ENCODE peak calls at places on chromosome 20, in five cellular contexts. R, Z, Y, B and M are unnamed samples. For H3K4me1 and H4K20me1, the result is how much of the 10 kb centered on the place peaks cover.

GRCh38 chr20:52295556-52295955 is 104.0 kb upstream of the ZFP64 start:
- DNase-seq in R (peak), Y (no peak), B (peak), Z (peak), M (no peak)

GRCh38 chr20:46272389-46273047 is 35.8 kb downstream of the CDH22 start:
- DNase-seq in R (no peak), Z (no peak), Y (no peak), B (no peak), M (no peak)

GRCh38 chr20:57627972-57628650 is 7.9 kb upstream of the ZBP1 start:
- DNase-seq in R (peak), Z (peak), Y (no peak), B (peak), M (no peak)

GRCh38 chr20:23229989-23230388 is 120.6 kb upstream of the NXT1 start:
- DNase-seq in B (no peak), R (no peak), Z (no peak), Y (no peak), M (no peak)

GRCh38 chr20:13990465-13990864 is at the start of gene SEL1L2:
- DNase-seq in B (no peak), Z (no peak), R (no peak), Y (no peak), M (no peak)

GRCh38 chr20:60352580-60352979 is 394.4 kb downstream of the CDH26 start:
- DNase-seq in B (no peak), Y (no peak), R (no peak), Z (no peak), M (no peak)

GRCh38 chr20:18638768-18639167 is 50.9 kb downstream of the DTD1 start:
- DNase-seq in B (peak), R (peak), Z (no peak), Y (no peak), M (no peak)

GRCh38 chr20:59136027-59136426 is 27.6 kb upstream of the ZNF831 start:
- DNase-seq in R (no peak), Y (no peak), Z (no peak), B (no peak), M (no peak)

GRCh38 chr20:31860431-31861345 is 9.6 kb downstream of the DUSP15 start:
- DNase-seq in Y (no peak), B (no peak), Z (no peak), R (peak), M (peak)

GRCh38 chr20:57860576-57860975 is 150.8 kb upstream of the PMEPA1 start:
- DNase-seq in B (no peak), Y (no peak), R (no peak), Z (no peak), M (no peak)

GRCh38 chr20:35286077-35286898 is 1.7 kb upstream of the EIF6 start:
- DNase-seq in Y (no peak), R (no peak), B (no peak), Z (no peak), M (peak)

GRCh38 chr20:45924391-45925261 is 9.9 kb upstream of the PCIF1 start:
- DNase-seq in R (peak), B (peak), Y (no peak), Z (peak), M (peak)

GRCh38 chr20:33865761-33866160 is 54.6 kb downstream of the CHMP4B start:
- DNase-seq in R (no peak), Y (no peak), Z (no peak), B (no peak), M (no peak)

GRCh38 chr20:51388227-51388626 is 154.3 kb downstream of the NFATC2 start:
- DNase-seq in Z (no peak), Y (no peak), R (peak), B (peak), M (no peak)

GRCh38 chr20:46512943-46513844 is at the start of gene ZNF334:
- DNase-seq in B (peak), R (peak), Z (peak), Y (no peak), M (peak)

GRCh38 chr20:48607544-48607865 is 220.3 kb downstream of the PREX1 start:
- DNase-seq in B (no peak), Z (no peak), R (no peak), Y (no peak), M (no peak)

GRCh38 chr20:50242863-50243609 is 52.4 kb downstream of the CEBPB start:
- DNase-seq in Y (no peak), B (no peak), Z (no peak), R (no peak), M (peak)

GRCh38 chr20:34143951-34144350 is 31.9 kb upstream of the EIF2S2 start:
- DNase-seq in R (peak), Z (no peak), B (peak), Y (no peak), M (no peak)

GRCh38 chr20:45782890-45783289 is 8.8 kb downstream of the WFDC3 start:
- DNase-seq in Z (no peak), R (peak), B (peak), Y (no peak), M (no peak)

GRCh38 chr20:36925234-36925633 is 26.3 kb downstream of the SAMHD1 start:
- DNase-seq in R (no peak), B (no peak), Y (no peak), Z (no peak), M (no peak)

GRCh38 chr20:36927704-36928103 is 23.8 kb downstream of the SAMHD1 start:
- DNase-seq in Z (no peak), B (no peak), Y (no peak), R (no peak), M (no peak)

GRCh38 chr20:36924167-36925045 is 27.1 kb downstream of the SAMHD1 start:
- DNase-seq in Y (no peak), R (no peak), B (no peak), Z (no peak), M (no peak)

GRCh38 chr20:36929290-36929689 is 22.2 kb downstream of the SAMHD1 start:
- DNase-seq in Z (peak), B (peak), Y (no peak), R (peak), M (peak)

DNA sequence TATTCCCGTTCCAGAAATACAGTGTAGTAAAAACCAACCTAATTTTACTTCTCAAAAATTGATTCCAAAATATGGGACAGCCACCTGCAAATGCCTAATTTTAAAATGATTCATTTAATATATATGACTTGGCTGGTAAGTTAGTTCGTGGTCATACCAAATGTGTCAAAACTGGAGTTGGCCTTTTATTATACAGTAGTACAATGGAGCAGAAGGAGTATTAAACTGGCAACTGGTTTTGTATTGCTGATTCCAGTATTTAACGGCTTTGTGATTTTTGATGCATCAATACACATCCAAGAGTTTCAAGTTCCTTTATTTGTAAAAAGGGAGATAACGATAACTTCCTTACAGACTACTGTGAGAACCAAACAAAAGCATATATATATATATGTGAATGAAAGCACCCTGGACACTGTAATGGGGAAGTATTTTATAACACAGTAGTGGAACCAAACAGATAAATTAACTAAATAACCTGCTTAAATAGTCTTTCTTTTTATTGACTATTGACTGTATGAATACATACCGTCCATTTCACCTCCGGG is 24.8 kb downstream of the SAMHD1 start:
- DNase-seq in Z (no peak), B (no peak), Y (no peak), R (no peak), M (no peak)
- H3K4me1 ChIP-seq in Z (under half), B (under half), Y (under half), R (under half), M (under half)

GRCh38 chr20:41509316-41509715 is 108.9 kb downstream of the CHD6 start:
- DNase-seq in Z (no peak), R (no peak), B (no peak), Y (no peak), M (no peak)
- H4K20me1 ChIP-seq in Z (under half), R (under half), B (under half), Y (under half), M (under half)

GRCh38 chr20:39399463-39399862 is 437.3 kb downstream of the DHX35 start:
- DNase-seq in Z (no peak), B (no peak), Y (no peak), R (no peak), M (no peak)
- H3K4me1 ChIP-seq in Z (under half), B (under half), Y (under half), R (under half), M (under half)

GRCh38 chr20:63555661-63556381 is 1.9 kb downstream of the FNDC11 start:
- DNase-seq in Z (no peak), Y (no peak), R (no peak), B (no peak), M (no peak)
- H4K20me1 ChIP-seq in Z (under half), Y (under half), R (under half), B (under half), M (under half)

GRCh38 chr20:25087186-25087929 is 5.4 kb upstream of the VSX1 start:
- DNase-seq in Y (no peak), B (no peak), R (no peak), Z (no peak), M (no peak)
- H3K4me1 ChIP-seq in Y (under half), B (under half), R (under half), Z (under half), M (under half)

GRCh38 chr20:41598719-41599118 is 19.5 kb downstream of the CHD6 start:
- DNase-seq in Y (no peak), R (no peak), B (no peak), Z (no peak), M (no peak)
- H4K20me1 ChIP-seq in Y (under half), R (under half), B (under half), Z (under half), M (half or more)

GRCh38 chr20:38828514-38829295 is 23.2 kb downstream of the PPP1R16B start:
- DNase-seq in Y (no peak), R (no peak), Z (no peak), B (no peak), M (no peak)

GRCh38 chr20:38829296-38829875 is 23.9 kb downstream of the PPP1R16B start:
- DNase-seq in B (no peak), R (no peak), Z (no peak), Y (no peak), M (no peak)

GRCh38 chr20:38831995-38832620 is 26.6 kb downstream of the PPP1R16B start:
- DNase-seq in R (no peak), B (no peak), Y (no peak), Z (no peak), M (no peak)

GRCh38 chr20:38831049-38831691 is 25.7 kb downstream of the PPP1R16B start:
- DNase-seq in B (no peak), R (no peak), Y (no peak), Z (no peak), M (no peak)

DNA sequence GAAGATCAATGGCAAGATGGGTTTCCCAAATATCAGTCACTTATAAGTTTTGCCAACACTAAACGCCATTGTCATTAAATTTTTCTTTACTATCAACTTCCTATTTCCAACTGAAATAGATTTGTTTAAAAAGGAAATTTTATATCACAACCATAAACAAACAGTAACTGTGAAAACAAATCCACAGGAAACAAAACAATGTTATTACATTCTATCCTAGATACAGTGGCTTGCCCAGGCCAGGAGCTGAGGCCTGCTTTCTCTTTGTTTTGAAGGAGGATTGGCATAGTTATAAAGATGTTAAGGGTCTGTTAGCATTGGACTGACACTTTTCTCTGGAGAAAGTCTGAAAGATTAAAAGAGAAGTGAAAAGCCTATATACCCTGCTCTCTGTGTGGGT is 24.9 kb downstream of the PPP1R16B start:
- DNase-seq in Z (no peak), B (no peak), Y (no peak), R (no peak), M (no peak)
- H3K4me1 ChIP-seq in Z (under half), B (under half), Y (under half), R (under half), M (under half)

DNA sequence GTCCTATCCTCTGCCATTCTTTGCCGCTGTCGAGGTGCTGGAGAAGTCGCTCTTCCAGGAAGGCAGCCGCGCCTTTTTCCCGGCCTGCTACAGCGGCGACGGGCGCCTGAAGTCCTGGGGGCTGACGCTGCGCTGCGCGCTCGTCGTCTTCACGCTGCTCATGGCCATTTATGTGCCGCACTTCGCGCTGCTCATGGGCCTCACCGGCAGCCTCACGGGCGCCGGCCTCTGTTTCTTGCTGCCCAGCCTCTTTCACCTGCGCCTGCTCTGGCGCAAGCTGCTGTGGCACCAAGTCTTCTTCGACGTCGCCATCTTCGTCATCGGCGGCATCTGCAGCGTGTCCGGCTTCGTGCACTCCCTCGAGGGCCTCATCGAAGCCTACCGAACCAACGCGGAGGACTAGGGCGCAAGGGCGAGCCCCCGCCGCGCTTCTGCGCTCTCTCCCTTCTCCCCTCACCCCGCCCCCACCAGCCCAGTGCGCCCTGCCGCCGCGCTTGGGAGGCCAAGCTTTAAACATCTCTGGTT is 4.0 kb downstream of the SLC32A1 start:
- DNase-seq in Z (no peak), B (no peak), R (no peak), Y (no peak), M (peak)
- H4K20me1 ChIP-seq in Z (under half), B (under half), R (under half), Y (under half), M (under half)

GRCh38 chr20:4227085-4227821 is 211.9 kb upstream of the RNF24 start:
- DNase-seq in R (peak), B (peak), Z (peak), Y (no peak), M (peak)
- H3K4me1 ChIP-seq in R (under half), B (under half), Z (under half), Y (under half), M (under half)